ENCODE peak calls at places on chromosome 1, in six cellular contexts. One of them, this sample, is unnamed.

GRCh38 chr1:67429528-67430357 is 459 bp downstream of the SERBP1 start:
- DNase-seq in CD8-positive, alpha-beta T cell: peak; percentile 27
- DNase-seq in stomach: peak; percentile 31
- DNase-seq in A549: peak; percentile 14
- DNase-seq in body of pancreas: peak; percentile 37
- DNase-seq in neural progenitor cell: peak; percentile 56
- DNase-seq in this sample: peak; percentile 38

GRCh38 chr1:208238710-208239517 is 5.3 kb downstream of the PLXNA2 start:
- DNase-seq in neural progenitor cell: peak; percentile 74
- DNase-seq in A549: peak; percentile 42
- DNase-seq in CD8-positive, alpha-beta T cell: no peak
- DNase-seq in stomach: no peak
- DNase-seq in body of pancreas: peak; percentile 42
- DNase-seq in this sample: no peak

GRCh38 chr1:30489737-30490389 is 233.5 kb downstream of the MATN1 start:
- DNase-seq in body of pancreas: no peak
- DNase-seq in stomach: no peak
- DNase-seq in neural progenitor cell: no peak
- DNase-seq in A549: no peak
- DNase-seq in CD8-positive, alpha-beta T cell: no peak
- DNase-seq in this sample: no peak

GRCh38 chr1:151994956-151995355 is 1.3 kb upstream of the S100A10 start:
- DNase-seq in body of pancreas: no peak
- DNase-seq in A549: peak; percentile 95
- DNase-seq in CD8-positive, alpha-beta T cell: no peak
- DNase-seq in stomach: no peak
- DNase-seq in neural progenitor cell: peak; percentile 12
- DNase-seq in this sample: no peak

GRCh38 chr1:39141925-39142324 is 62.6 kb upstream of the MACF1 start:
- DNase-seq in neural progenitor cell: peak; percentile 84
- DNase-seq in CD8-positive, alpha-beta T cell: no peak
- DNase-seq in body of pancreas: no peak
- DNase-seq in A549: no peak
- DNase-seq in stomach: no peak
- DNase-seq in this sample: no peak

GRCh38 chr1:72526926-72527325 is 244.6 kb upstream of the NEGR1 start:
- DNase-seq in neural progenitor cell: no peak
- DNase-seq in body of pancreas: no peak
- DNase-seq in stomach: no peak
- DNase-seq in CD8-positive, alpha-beta T cell: no peak
- DNase-seq in A549: no peak
- DNase-seq in this sample: no peak

GRCh38 chr1:201456499-201457309 is 12.3 kb downstream of the PHLDA3 start:
- DNase-seq in body of pancreas: peak; percentile 37
- DNase-seq in A549: peak; percentile 84
- DNase-seq in CD8-positive, alpha-beta T cell: no peak
- DNase-seq in neural progenitor cell: peak; percentile 38
- DNase-seq in stomach: no peak
- DNase-seq in this sample: peak; percentile 35

GRCh38 chr1:61450454-61451213 is 274.3 kb downstream of the TM2D1 start:
- DNase-seq in A549: peak; percentile 92
- DNase-seq in CD8-positive, alpha-beta T cell: no peak
- DNase-seq in neural progenitor cell: no peak
- DNase-seq in stomach: no peak
- DNase-seq in body of pancreas: no peak
- DNase-seq in this sample: peak; percentile 69

GRCh38 chr1:8477983-8478362 is 160.1 kb downstream of the SLC45A1 start:
- DNase-seq in body of pancreas: no peak
- DNase-seq in A549: no peak
- DNase-seq in neural progenitor cell: no peak
- DNase-seq in CD8-positive, alpha-beta T cell: no peak
- DNase-seq in stomach: no peak
- DNase-seq in this sample: no peak

GRCh38 chr1:108708726-108709660 is 3.7 kb upstream of the FNDC7 start:
- DNase-seq in stomach: no peak
- DNase-seq in body of pancreas: no peak
- DNase-seq in CD8-positive, alpha-beta T cell: peak; percentile 68
- DNase-seq in neural progenitor cell: peak; percentile 42
- DNase-seq in A549: peak; percentile 44
- DNase-seq in this sample: no peak

GRCh38 chr1:38026592-38027200 is 14.2 kb downstream of the UTP11 start:
- DNase-seq in neural progenitor cell: peak; percentile 80
- DNase-seq in A549: peak; percentile 50
- DNase-seq in stomach: peak; percentile 55
- DNase-seq in body of pancreas: peak; percentile 74
- DNase-seq in CD8-positive, alpha-beta T cell: no peak
- DNase-seq in this sample: no peak

GRCh38 chr1:176227579-176227978 is 20.5 kb upstream of the COP1 start:
- DNase-seq in A549: no peak
- DNase-seq in body of pancreas: no peak
- DNase-seq in CD8-positive, alpha-beta T cell: no peak
- DNase-seq in neural progenitor cell: no peak
- DNase-seq in stomach: no peak
- DNase-seq in this sample: no peak

GRCh38 chr1:208090776-208091291 is 153.3 kb downstream of the PLXNA2 start:
- DNase-seq in stomach: no peak
- DNase-seq in body of pancreas: no peak
- DNase-seq in A549: no peak
- DNase-seq in neural progenitor cell: no peak
- DNase-seq in CD8-positive, alpha-beta T cell: no peak
- DNase-seq in this sample: no peak

GRCh38 chr1:61051455-61052392 is 30.6 kb upstream of the NFIA start:
- DNase-seq in CD8-positive, alpha-beta T cell: no peak
- DNase-seq in A549: no peak
- DNase-seq in body of pancreas: peak; percentile 20
- DNase-seq in stomach: no peak
- DNase-seq in neural progenitor cell: peak; percentile 60
- DNase-seq in this sample: no peak

GRCh38 chr1:173356211-173356762 is 120.8 kb upstream of the PRDX6 start:
- DNase-seq in neural progenitor cell: no peak
- DNase-seq in CD8-positive, alpha-beta T cell: no peak
- DNase-seq in body of pancreas: no peak
- DNase-seq in stomach: no peak
- DNase-seq in A549: no peak
- DNase-seq in this sample: no peak

GRCh38 chr1:246569248-246570238 is 3.3 kb downstream of the CNST start:
- DNase-seq in CD8-positive, alpha-beta T cell: peak; percentile 31
- DNase-seq in A549: no peak
- DNase-seq in stomach: no peak
- DNase-seq in body of pancreas: no peak
- DNase-seq in neural progenitor cell: no peak
- DNase-seq in this sample: no peak

GRCh38 chr1:6239950-6240768 is 3.8 kb upstream of the HES3 start:
- DNase-seq in stomach: no peak
- DNase-seq in CD8-positive, alpha-beta T cell: no peak
- DNase-seq in neural progenitor cell: peak; percentile 92
- DNase-seq in body of pancreas: no peak
- DNase-seq in A549: no peak
- DNase-seq in this sample: no peak

GRCh38 chr1:148354909-148355308 is 128.2 kb downstream of the PPIAL4G start:
- DNase-seq in A549: no peak
- DNase-seq in neural progenitor cell: no peak
- DNase-seq in CD8-positive, alpha-beta T cell: no peak
- DNase-seq in body of pancreas: no peak
- DNase-seq in stomach: no peak
- DNase-seq in this sample: no peak

GRCh38 chr1:246790833-246791232 is 66.6 kb downstream of the SCCPDH start:
- DNase-seq in CD8-positive, alpha-beta T cell: no peak
- DNase-seq in A549: no peak
- DNase-seq in stomach: no peak
- DNase-seq in body of pancreas: no peak
- DNase-seq in neural progenitor cell: no peak
- DNase-seq in this sample: no peak

GRCh38 chr1:84847253-84848247 is 45.5 kb downstream of the LPAR3 start:
- DNase-seq in neural progenitor cell: no peak
- DNase-seq in body of pancreas: peak; percentile 95
- DNase-seq in stomach: peak; percentile 95
- DNase-seq in A549: peak; percentile 48
- DNase-seq in CD8-positive, alpha-beta T cell: peak; percentile 21
- DNase-seq in this sample: peak; percentile 82

GRCh38 chr1:232012773-232013386 is 386.3 kb downstream of the DISC1 start:
- DNase-seq in stomach: no peak
- DNase-seq in CD8-positive, alpha-beta T cell: no peak
- DNase-seq in body of pancreas: peak; percentile 24
- DNase-seq in neural progenitor cell: no peak
- DNase-seq in A549: no peak
- DNase-seq in this sample: peak; percentile 40

GRCh38 chr1:25771246-25772114 is 28.5 kb upstream of the SELENON start:
- DNase-seq in body of pancreas: peak; percentile 92
- DNase-seq in A549: no peak
- DNase-seq in neural progenitor cell: peak; percentile 87
- DNase-seq in CD8-positive, alpha-beta T cell: peak; percentile 50
- DNase-seq in stomach: peak; percentile 87
- DNase-seq in this sample: peak; percentile 55

DNA sequence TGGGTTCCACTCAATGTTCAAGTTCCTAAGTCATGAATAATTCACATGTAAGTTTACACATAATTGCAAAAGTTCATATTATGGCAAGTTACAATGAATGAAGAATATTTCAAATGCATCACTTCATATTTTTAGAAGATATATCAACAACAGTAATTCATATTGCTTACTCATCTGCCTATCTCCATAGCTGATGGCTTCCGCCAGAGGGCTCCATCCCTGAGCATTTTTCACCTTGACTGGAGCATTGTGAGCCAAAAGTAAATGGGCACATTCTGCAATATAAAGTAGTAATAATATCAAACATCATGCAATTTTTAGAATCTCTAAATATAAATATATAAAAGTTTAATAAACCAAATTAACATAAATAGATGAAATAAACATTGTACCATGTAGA is 29.8 kb downstream of the ANKRD13C start:
- DNase-seq in CD8-positive, alpha-beta T cell: no peak
- DNase-seq in stomach: no peak
- DNase-seq in neural progenitor cell: no peak
- DNase-seq in A549: peak; percentile 16
- DNase-seq in body of pancreas: no peak
- DNase-seq in this sample: no peak
- TF ChIP-seq CTCF in CD8-positive, alpha-beta T cell: no peak
- TF ChIP-seq CTCF in stomach: no peak
- TF ChIP-seq CTCF in neural progenitor cell: peak; percentile 16
- TF ChIP-seq CTCF in A549: no peak
- TF ChIP-seq CTCF in body of pancreas: no peak
- TF ChIP-seq CTCF in this sample: no peak

GRCh38 chr1:10762153-10762523 is 34.3 kb downstream of the CASZ1 start:
- DNase-seq in CD8-positive, alpha-beta T cell: no peak
- DNase-seq in neural progenitor cell: no peak
- DNase-seq in stomach: no peak
- DNase-seq in A549: no peak
- DNase-seq in body of pancreas: no peak
- DNase-seq in this sample: no peak
- H3K4me1 ChIP-seq in CD8-positive, alpha-beta T cell: no peaks in the 10 kb centered on the region
- H3K4me1 ChIP-seq in neural progenitor cell: peaks cover 9% of the 10 kb centered on the region
- H3K4me1 ChIP-seq in stomach: peaks cover 88% of the 10 kb centered on the region
- H3K4me1 ChIP-seq in A549: no peaks in the 10 kb centered on the region
- H3K4me1 ChIP-seq in body of pancreas: peaks cover 26% of the 10 kb centered on the region
- H3K4me1 ChIP-seq in this sample: peaks cover 81% of the 10 kb centered on the region

GRCh38 chr1:153535664-153536585 is at the start of gene S100A6:
- DNase-seq in neural progenitor cell: no peak
- DNase-seq in stomach: peak; percentile 81
- DNase-seq in A549: peak; percentile 94
- DNase-seq in CD8-positive, alpha-beta T cell: peak; percentile 83
- DNase-seq in body of pancreas: peak; percentile 77
- DNase-seq in this sample: peak; percentile 91

GRCh38 chr1:153537376-153537730 is 1.6 kb upstream of the S100A6 start:
- DNase-seq in stomach: no peak
- DNase-seq in neural progenitor cell: no peak
- DNase-seq in CD8-positive, alpha-beta T cell: no peak
- DNase-seq in A549: no peak
- DNase-seq in body of pancreas: no peak
- DNase-seq in this sample: no peak

GRCh38 chr1:153534933-153535663 is 693 bp downstream of the S100A6 start:
- DNase-seq in stomach: peak; percentile 57
- DNase-seq in A549: peak; percentile 74
- DNase-seq in body of pancreas: peak; percentile 47
- DNase-seq in CD8-positive, alpha-beta T cell: peak; percentile 31
- DNase-seq in neural progenitor cell: no peak
- DNase-seq in this sample: peak; percentile 85

GRCh38 chr1:153538315-153538821 is 2.4 kb downstream of the S100A5 start:
- DNase-seq in stomach: peak; percentile 40
- DNase-seq in A549: no peak
- DNase-seq in body of pancreas: peak; percentile 58
- DNase-seq in CD8-positive, alpha-beta T cell: no peak
- DNase-seq in neural progenitor cell: peak; percentile 79
- DNase-seq in this sample: peak; percentile 90

GRCh38 chr1:153536618-153537375 is 1.0 kb upstream of the S100A6 start:
- DNase-seq in neural progenitor cell: no peak
- DNase-seq in body of pancreas: no peak
- DNase-seq in stomach: peak; percentile 44
- DNase-seq in CD8-positive, alpha-beta T cell: no peak
- DNase-seq in A549: peak; percentile 64
- DNase-seq in this sample: peak; percentile 88
- H3K4me3 ChIP-seq in neural progenitor cell: no peak overlapping the region
- H3K4me3 ChIP-seq in body of pancreas: no peak overlapping the region
- H3K4me3 ChIP-seq in stomach: peak overlapping the region; percentile 55
- H3K4me3 ChIP-seq in CD8-positive, alpha-beta T cell: peak overlapping the region; percentile 49
- H3K4me3 ChIP-seq in A549: peak overlapping the region; percentile 68
- H3K4me3 ChIP-seq in this sample: no peak overlapping the region

GRCh38 chr1:160776178-160776577 is 19.8 kb upstream of the LY9 start:
- DNase-seq in neural progenitor cell: no peak
- DNase-seq in A549: no peak
- DNase-seq in CD8-positive, alpha-beta T cell: no peak
- DNase-seq in stomach: no peak
- DNase-seq in body of pancreas: no peak
- DNase-seq in this sample: no peak

GRCh38 chr1:160779662-160780397 is 16.1 kb upstream of the LY9 start:
- DNase-seq in A549: peak; percentile 70
- DNase-seq in body of pancreas: peak; percentile 23
- DNase-seq in stomach: no peak
- DNase-seq in neural progenitor cell: peak; percentile 60
- DNase-seq in CD8-positive, alpha-beta T cell: peak; percentile 57
- DNase-seq in this sample: no peak

GRCh38 chr1:160778976-160779375 is 17.0 kb upstream of the LY9 start:
- DNase-seq in stomach: no peak
- DNase-seq in body of pancreas: no peak
- DNase-seq in CD8-positive, alpha-beta T cell: no peak
- DNase-seq in A549: no peak
- DNase-seq in neural progenitor cell: no peak
- DNase-seq in this sample: no peak

GRCh38 chr1:160774886-160775719 is 20.9 kb upstream of the LY9 start:
- DNase-seq in body of pancreas: no peak
- DNase-seq in A549: no peak
- DNase-seq in neural progenitor cell: no peak
- DNase-seq in CD8-positive, alpha-beta T cell: no peak
- DNase-seq in stomach: no peak
- DNase-seq in this sample: no peak

DNA sequence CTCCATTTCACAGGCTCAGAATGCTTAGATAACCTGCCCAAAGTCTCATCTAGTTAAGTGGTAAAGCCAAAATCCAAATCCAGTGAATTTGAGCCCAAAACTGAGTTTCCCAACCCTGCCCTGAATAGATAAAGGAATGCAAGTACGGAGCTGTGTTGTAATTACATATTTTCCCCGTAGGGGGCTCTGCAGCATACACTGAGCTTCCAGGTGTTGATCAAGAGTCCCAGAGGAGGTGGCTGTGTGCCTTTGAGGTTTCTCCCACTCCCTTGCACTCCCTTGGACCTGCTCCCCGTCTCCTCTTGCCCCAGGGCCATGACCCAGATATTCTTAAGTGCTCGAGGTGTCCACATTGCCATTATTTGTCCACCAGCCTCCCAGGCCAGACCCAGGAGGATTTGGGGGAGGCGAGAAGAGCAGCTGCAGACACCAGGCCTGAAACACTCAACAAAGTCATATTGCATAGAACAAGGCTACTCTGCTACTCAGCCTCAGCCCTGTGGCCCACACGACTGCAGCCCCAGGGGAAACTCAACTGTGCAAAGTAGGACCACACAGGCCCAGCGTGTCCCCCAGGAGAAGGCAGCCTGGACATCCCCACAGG is 18.4 kb upstream of the LY9 start:
- DNase-seq in neural progenitor cell: peak; percentile 66
- DNase-seq in CD8-positive, alpha-beta T cell: peak; percentile 52
- DNase-seq in body of pancreas: peak; percentile 68
- DNase-seq in stomach: peak; percentile 68
- DNase-seq in A549: peak; percentile 35
- DNase-seq in this sample: peak; percentile 45
- TF ChIP-seq CTCF in neural progenitor cell: peak; percentile 62
- TF ChIP-seq CTCF in CD8-positive, alpha-beta T cell: peak; percentile 77
- TF ChIP-seq CTCF in body of pancreas: peak; percentile 76
- TF ChIP-seq CTCF in stomach: peak; percentile 78
- TF ChIP-seq CTCF in A549: peak; percentile 39
- TF ChIP-seq CTCF in this sample: peak; percentile 45

This sample was measured in mucosa of descending colon.